ENCODE peak calls at places on chromosome 4, in eight cellular contexts. B, N, K, L, T, M, R and X are unnamed samples.

GRCh38 chr4:6281436-6282144 is 11.9 kb downstream of the WFS1 start:
- DNase-seq in N (no peak), T (peak), R (no peak), M (no peak), K (no peak), B (peak), L (no peak), X (peak)

GRCh38 chr4:6191448-6192130 is 8.8 kb downstream of the JAKMIP1 start:
- DNase-seq in K (no peak), L (no peak), T (no peak), B (no peak), N (no peak), R (no peak), M (no peak), X (peak)

GRCh38 chr4:189084671-189085070 is 856.0 kb upstream of the FRG1 start:
- DNase-seq in B (no peak), R (no peak), T (no peak), N (peak), M (no peak), L (no peak), K (no peak), X (no peak)

GRCh38 chr4:10075158-10075863 is 41.3 kb downstream of the WDR1 start:
- DNase-seq in T (no peak), L (no peak), K (no peak), M (peak), R (no peak), B (no peak), N (no peak), X (peak)

GRCh38 chr4:7828926-7829325 is 110.7 kb downstream of the AFAP1 start:
- DNase-seq in M (no peak), L (peak), T (no peak), N (no peak), R (no peak), B (no peak), K (no peak), X (no peak)

GRCh38 chr4:94758141-94758699 is 465 bp downstream of the BMPR1B start:
- DNase-seq in B (no peak), M (no peak), R (no peak), T (peak), N (no peak), L (no peak), K (no peak), X (peak)

GRCh38 chr4:84573738-84574720 is 8.9 kb upstream of the CDS1 start:
- DNase-seq in T (no peak), N (peak), M (no peak), L (no peak), B (no peak), K (no peak), R (no peak), X (no peak)

GRCh38 chr4:11548529-11549176 is 120.0 kb upstream of the HS3ST1 start:
- DNase-seq in K (no peak), R (no peak), N (no peak), T (no peak), M (no peak), L (no peak), B (no peak), X (no peak)

GRCh38 chr4:147590249-147590920 is 26.8 kb upstream of the TMEM184C start:
- DNase-seq in R (peak), L (peak), T (no peak), B (peak), M (peak), N (no peak), K (peak), X (no peak)

GRCh38 chr4:2761035-2761923 is 5.1 kb upstream of the TNIP2 start:
- DNase-seq in B (no peak), L (no peak), N (no peak), M (peak), K (no peak), T (peak), R (no peak), X (no peak)
- TF ChIP-seq CTCF in B (no peak), L (no peak), N (no peak), M (peak), K (no peak), T (no peak), R (no peak), X (peak)

GRCh38 chr4:129676934-129677333 is 581.0 kb downstream of the C4orf33 start:
- DNase-seq in R (no peak), N (no peak), M (no peak), L (no peak), T (no peak), B (no peak), K (no peak), X (no peak)

GRCh38 chr4:129675036-129675435 is 579.1 kb downstream of the C4orf33 start:
- DNase-seq in L (no peak), B (no peak), M (no peak), N (no peak), T (no peak), K (no peak), R (no peak), X (no peak)

GRCh38 chr4:129668092-129668491 is 572.1 kb downstream of the C4orf33 start:
- DNase-seq in K (no peak), R (no peak), B (no peak), M (no peak), L (no peak), T (no peak), N (no peak), X (no peak)

GRCh38 chr4:129672941-129673340 is 577.0 kb downstream of the C4orf33 start:
- DNase-seq in K (no peak), R (no peak), T (no peak), B (no peak), L (no peak), N (no peak), M (no peak), X (no peak)
- TF ChIP-seq CTCF in K (no peak), R (no peak), T (no peak), B (no peak), L (no peak), N (no peak), M (no peak), X (no peak)

GRCh38 chr4:26058537-26058936 is 144.5 kb downstream of the SMIM20 start:
- DNase-seq in K (no peak), R (no peak), B (no peak), L (peak), N (no peak), T (peak), M (no peak), X (no peak)

GRCh38 chr4:26059391-26060154 is 145.6 kb downstream of the SMIM20 start:
- DNase-seq in M (no peak), L (no peak), B (no peak), R (no peak), N (no peak), T (no peak), K (no peak), X (no peak)

GRCh38 chr4:26060286-26060685 is 146.3 kb downstream of the SMIM20 start:
- DNase-seq in K (no peak), N (no peak), R (no peak), B (no peak), L (no peak), T (no peak), M (no peak), X (no peak)

GRCh38 chr4:26062221-26062620 is 148.2 kb downstream of the SMIM20 start:
- DNase-seq in T (no peak), B (no peak), N (no peak), K (no peak), M (no peak), L (peak), R (no peak), X (no peak)

DNA sequence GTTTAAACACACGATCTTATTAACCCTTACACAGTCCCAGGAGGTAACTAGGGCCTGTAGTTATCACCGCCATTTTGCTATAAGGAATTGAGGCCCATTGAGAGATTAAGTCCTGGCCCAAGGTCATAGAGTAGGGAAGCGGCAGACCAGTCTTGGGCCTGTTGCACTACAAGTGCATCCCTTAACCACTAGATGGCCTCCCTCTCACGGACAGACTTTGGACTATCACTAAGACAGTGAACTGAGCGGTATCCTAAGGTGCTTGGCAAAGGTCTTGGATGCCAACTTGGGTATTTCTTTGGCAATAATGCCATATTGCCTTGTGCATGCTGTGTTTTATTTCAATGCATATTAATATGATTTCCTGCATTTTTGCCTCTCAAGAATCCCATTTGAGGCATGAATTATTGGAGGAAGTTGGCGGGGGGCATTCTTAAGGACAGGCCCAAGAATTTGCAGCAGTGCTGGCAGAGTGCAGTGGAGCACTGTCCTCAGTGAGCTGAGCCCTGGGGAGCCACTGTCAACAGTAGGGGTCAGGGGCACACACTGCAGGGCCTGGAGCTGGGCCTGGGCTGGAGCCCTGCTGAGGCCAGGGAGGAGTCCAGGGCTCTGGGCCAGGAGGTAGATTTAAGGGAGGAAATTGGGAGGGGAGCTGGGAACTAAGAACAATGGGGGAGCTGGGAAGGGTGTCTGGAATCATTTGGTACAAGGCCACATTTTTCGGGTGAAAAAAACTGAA is 147.4 kb downstream of the SMIM20 start:
- DNase-seq in T (no peak), L (peak), M (peak), R (no peak), N (peak), K (no peak), B (no peak), X (no peak)
- TF ChIP-seq CTCF in T (no peak), L (peak), M (peak), R (peak), N (peak), K (peak), B (peak), X (peak)

GRCh38 chr4:152885185-152885584 is 50.9 kb upstream of the FHDC1 start:
- DNase-seq in K (no peak), R (no peak), N (no peak), M (no peak), B (no peak), L (no peak), T (no peak), X (no peak)

GRCh38 chr4:152880263-152880662 is 55.9 kb upstream of the FHDC1 start:
- DNase-seq in T (no peak), B (no peak), K (no peak), M (no peak), L (no peak), R (no peak), N (no peak), X (no peak)

GRCh38 chr4:152886201-152886600 is 49.9 kb upstream of the FHDC1 start:
- DNase-seq in B (no peak), K (no peak), M (no peak), N (no peak), T (no peak), L (no peak), R (no peak), X (no peak)
- TF ChIP-seq CTCF in B (no peak), K (no peak), M (no peak), N (no peak), T (no peak), L (no peak), R (no peak), X (no peak)

GRCh38 chr4:162866565-162866964 is 300.1 kb downstream of the NAF1 start:
- DNase-seq in N (no peak), M (no peak), K (no peak), R (no peak), T (no peak), B (no peak), L (no peak), X (no peak)

GRCh38 chr4:162869157-162869556 is 297.5 kb downstream of the NAF1 start:
- DNase-seq in T (no peak), M (no peak), B (no peak), R (no peak), L (no peak), N (no peak), K (no peak), X (no peak)

GRCh38 chr4:162872001-162872400 is 294.7 kb downstream of the NAF1 start:
- DNase-seq in R (no peak), B (no peak), M (no peak), N (no peak), K (no peak), L (no peak), T (no peak), X (no peak)
- TF ChIP-seq CTCF in R (no peak), B (no peak), M (no peak), N (no peak), K (no peak), L (no peak), T (no peak), X (no peak)

GRCh38 chr4:112567536-112567935 is 51.6 kb upstream of the NEUROG2 start:
- DNase-seq in T (no peak), N (no peak), K (no peak), B (no peak), M (no peak), R (no peak), L (no peak), X (no peak)

GRCh38 chr4:112562254-112562653 is 46.3 kb upstream of the NEUROG2 start:
- DNase-seq in K (no peak), L (no peak), N (no peak), T (no peak), B (no peak), M (no peak), R (no peak), X (no peak)

GRCh38 chr4:112563431-112564200 is 47.6 kb upstream of the NEUROG2 start:
- DNase-seq in K (peak), T (no peak), B (no peak), M (no peak), L (no peak), R (no peak), N (no peak), X (no peak)

GRCh38 chr4:112560084-112560483 is 44.1 kb upstream of the NEUROG2 start:
- DNase-seq in N (no peak), T (no peak), R (no peak), L (no peak), M (no peak), K (no peak), B (no peak), X (no peak)

GRCh38 chr4:112564706-112565270 is 48.8 kb upstream of the NEUROG2 start:
- DNase-seq in K (no peak), M (no peak), T (no peak), N (no peak), R (no peak), B (no peak), L (no peak), X (no peak)
- TF ChIP-seq CTCF in K (no peak), M (no peak), T (no peak), N (no peak), R (no peak), B (no peak), L (no peak), X (no peak)

GRCh38 chr4:40685300-40685699 is 55.6 kb upstream of the RBM47 start:
- DNase-seq in M (no peak), L (peak), R (no peak), T (no peak), N (no peak), B (no peak), K (no peak), X (no peak)
- TF ChIP-seq CTCF in M (no peak), L (no peak), R (no peak), T (no peak), N (no peak), B (no peak), K (no peak), X (no peak)

GRCh38 chr4:132564920-132565319 is 584.2 kb upstream of the PCDH10 start:
- DNase-seq in L (no peak), M (no peak), T (no peak), K (no peak), B (no peak), N (no peak), R (no peak), X (no peak)
- TF ChIP-seq CTCF in L (no peak), M (no peak), T (no peak), K (no peak), B (no peak), N (no peak), R (no peak), X (no peak)